ENCODE peak calls at places on chromosome 17, in ten cellular contexts. E is GM23338, L is SK-N-SH, Q is Karpas-422, C is GM23248, T is PC-9, M is OCI-LY7, P is hepatocyte, S is MM.1S, Z is PC-3. V is an unnamed sample. For H3K9me2, the result is how much of the 10 kb centered on the place peaks cover.

GRCh38 chr17:2176484-2177175 is 121.7 kb downstream of the HIC1 start:
- DNase-seq in E (no peak), L (no peak), Q (no peak), C (no peak), T (no peak), M (no peak), P (no peak), S (no peak), Z (no peak), V (no peak)

GRCh38 chr17:81018044-81018802 is 16.7 kb upstream of the BAIAP2 start:
- DNase-seq in E (no peak), L (no peak), Q (no peak), C (peak), T (no peak), M (no peak), P (no peak), S (peak), Z (peak), V (no peak)

GRCh38 chr17:79002291-79002690 is 7.3 kb downstream of the CANT1 start:
- DNase-seq in E (no peak), L (no peak), Q (no peak), C (no peak), T (no peak), M (no peak), P (no peak), S (no peak), Z (no peak), V (no peak)

GRCh38 chr17:78651551-78651950 is 74.4 kb upstream of the DNAH17 start:
- DNase-seq in E (no peak), L (no peak), Q (no peak), C (no peak), T (no peak), M (no peak), P (no peak), S (no peak), Z (no peak), V (no peak)

GRCh38 chr17:79534851-79535727 is 75.8 kb downstream of the RBFOX3 start:
- DNase-seq in E (no peak), L (no peak), Q (no peak), C (no peak), T (no peak), M (no peak), P (no peak), S (no peak), Z (no peak), V (no peak)

GRCh38 chr17:63809970-63810369 is 17.3 kb upstream of the PSMC5 start:
- DNase-seq in E (no peak), L (no peak), Q (no peak), C (no peak), T (no peak), M (no peak), P (no peak), S (no peak), Z (no peak), V (no peak)

GRCh38 chr17:18035704-18036103 is 3.3 kb downstream of the ATPAF2 start:
- DNase-seq in E (no peak), L (no peak), Q (no peak), C (no peak), T (no peak), M (no peak), P (no peak), S (no peak), Z (no peak), V (no peak)

GRCh38 chr17:49390548-49391324 is 23.9 kb downstream of the PHB1 start:
- DNase-seq in E (no peak), L (no peak), Q (peak), C (no peak), T (peak), M (peak), P (no peak), S (no peak), Z (no peak), V (no peak)

GRCh38 chr17:58531661-58532554 is 17.5 kb upstream of the MTMR4 start:
- DNase-seq in E (peak), L (peak), Q (no peak), C (peak), T (no peak), M (peak), P (peak), S (peak), Z (peak), V (no peak)

GRCh38 chr17:31787857-31788570 is 71.0 kb downstream of the COPRS start:
- DNase-seq in E (no peak), L (no peak), Q (no peak), C (peak), T (peak), M (no peak), P (peak), S (no peak), Z (peak), V (peak)

GRCh38 chr17:2223617-2223927 is 80.0 kb downstream of the SMG6 start:
- DNase-seq in E (no peak), L (no peak), Q (no peak), C (no peak), T (no peak), M (no peak), P (no peak), S (no peak), Z (no peak), V (no peak)

GRCh38 chr17:7119314-7119713 is 4.7 kb upstream of the ASGR2 start:
- DNase-seq in E (peak), L (no peak), Q (no peak), C (no peak), T (no peak), M (no peak), P (no peak), S (no peak), Z (no peak), V (no peak)

GRCh38 chr17:57490446-57490845 is 234.1 kb downstream of the MSI2 start:
- DNase-seq in E (no peak), L (no peak), Q (no peak), C (no peak), T (peak), M (no peak), P (no peak), S (no peak), Z (no peak), V (no peak)

GRCh38 chr17:30433514-30433913 is 43.7 kb upstream of the GOSR1 start:
- DNase-seq in E (no peak), L (no peak), Q (no peak), C (peak), T (peak), M (no peak), P (peak), S (no peak), Z (peak), V (peak)

GRCh38 chr17:72950236-72950931 is 142.1 kb downstream of the SLC39A11 start:
- DNase-seq in E (no peak), L (peak), Q (no peak), C (no peak), T (no peak), M (no peak), P (no peak), S (no peak), Z (no peak), V (no peak)

GRCh38 chr17:73976676-73977521 is 226.6 kb upstream of the RPL38 start:
- DNase-seq in E (no peak), L (peak), Q (no peak), C (peak), T (no peak), M (no peak), P (no peak), S (no peak), Z (no peak), V (no peak)

GRCh38 chr17:31680126-31680525 is 178.9 kb downstream of the COPRS start:
- DNase-seq in E (no peak), L (no peak), Q (no peak), C (no peak), T (no peak), M (no peak), P (no peak), S (no peak), Z (no peak), V (no peak)

GRCh38 chr17:59311051-59311468 is 20.4 kb upstream of the YPEL2 start:
- DNase-seq in E (peak), L (peak), Q (peak), C (peak), T (peak), M (peak), P (peak), S (peak), Z (peak), V (peak)

GRCh38 chr17:42016952-42017865 is at the start of gene DNAJC7:
- DNase-seq in E (peak), L (peak), Q (peak), C (peak), T (peak), M (peak), P (peak), S (peak), Z (peak), V (peak)

GRCh38 chr17:71505981-71506380 is 614.8 kb upstream of the SOX9 start:
- DNase-seq in E (no peak), L (no peak), Q (no peak), C (no peak), T (no peak), M (no peak), P (no peak), S (no peak), Z (no peak), V (no peak)

GRCh38 chr17:63096426-63096825 is 130.4 kb downstream of the TANC2 start:
- DNase-seq in E (no peak), L (no peak), Q (no peak), C (peak), T (no peak), M (no peak), P (no peak), S (no peak), Z (no peak), V (no peak)

GRCh38 chr17:66831383-66832220 is 3.3 kb upstream of the CACNG5 start:
- DNase-seq in E (no peak), L (peak), Q (no peak), C (peak), T (no peak), M (no peak), P (no peak), S (no peak), Z (no peak), V (no peak)

GRCh38 chr17:70521821-70522256 is 352.5 kb downstream of the KCNJ2 start:
- DNase-seq in E (no peak), L (no peak), Q (no peak), C (no peak), T (no peak), M (no peak), P (peak), S (no peak), Z (peak), V (no peak)

GRCh38 chr17:73293480-73293911 is 18.3 kb downstream of the CDC42EP4 start:
- DNase-seq in E (no peak), L (peak), Q (no peak), C (peak), T (peak), M (no peak), P (peak), S (no peak), Z (peak), V (peak)

GRCh38 chr17:73189417-73190099 is 3.3 kb upstream of the COG1 start:
- DNase-seq in E (peak), L (peak), Q (peak), C (peak), T (peak), M (peak), P (peak), S (peak), Z (peak), V (peak)

GRCh38 chr17:7634384-7634783 is 4.4 kb downstream of the SHBG start:
- DNase-seq in E (peak), L (peak), Q (peak), C (peak), T (no peak), M (no peak), P (peak), S (no peak), Z (peak), V (no peak)

GRCh38 chr17:43694081-43694870 is 32.6 kb upstream of the MEOX1 start:
- DNase-seq in E (peak), L (peak), Q (peak), C (peak), T (peak), M (peak), P (peak), S (peak), Z (peak), V (peak)

GRCh38 chr17:51119415-51120356 is 982 bp downstream of the SPAG9 start:
- DNase-seq in E (peak), L (peak), Q (peak), C (peak), T (peak), M (peak), P (peak), S (peak), Z (peak), V (peak)

GRCh38 chr17:40956401-40957254 is 10.1 kb downstream of the KRT39 start:
- DNase-seq in E (no peak), L (no peak), Q (no peak), C (peak), T (peak), M (no peak), P (peak), S (no peak), Z (peak), V (peak)

GRCh38 chr17:20187049-20187448 is 177.9 kb downstream of the SPECC1 start:
- DNase-seq in E (no peak), L (no peak), Q (no peak), C (peak), T (no peak), M (no peak), P (no peak), S (no peak), Z (peak), V (no peak)
- H3K9me2 ChIP-seq in E (under half), L (under half), Q (under half), C (under half), T (under half), M (under half), P (under half), S (under half), Z (under half), V (under half)

DNA sequence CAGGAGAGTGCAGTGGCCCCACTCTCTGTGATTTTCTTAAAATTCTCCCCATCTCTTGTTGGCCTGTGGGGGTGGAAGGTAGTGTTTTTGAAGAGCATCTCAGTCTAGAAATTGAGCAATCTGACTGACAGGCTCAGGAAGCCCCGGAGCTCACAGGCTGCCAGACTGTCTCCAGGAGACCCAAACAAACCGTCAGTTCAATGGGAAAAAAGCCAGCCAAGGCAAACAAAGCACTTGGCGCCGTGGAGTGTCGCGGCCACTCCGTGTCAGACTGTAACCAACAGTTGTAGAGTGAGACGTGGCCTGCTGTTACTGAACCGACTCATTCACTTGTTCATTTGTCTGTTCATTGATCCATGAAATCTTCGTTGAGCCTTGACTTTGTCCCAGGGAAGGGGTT is 33.7 kb downstream of the RGS9 start:
- DNase-seq in E (no peak), L (no peak), Q (no peak), C (no peak), T (no peak), M (no peak), P (no peak), S (no peak), Z (peak), V (no peak)
- H3K9me2 ChIP-seq in E (under half), L (under half), Q (under half), C (under half), T (under half), M (under half), P (under half), S (under half), Z (under half), V (under half)

GRCh38 chr17:4314618-4315017 is 50.8 kb upstream of the ANKFY1 start:
- DNase-seq in E (no peak), L (no peak), Q (no peak), C (no peak), T (peak), M (no peak), P (no peak), S (no peak), Z (no peak), V (no peak)

GRCh38 chr17:4317648-4318047 is 48.8 kb downstream of the UBE2G1 start:
- DNase-seq in E (no peak), L (no peak), Q (no peak), C (no peak), T (no peak), M (no peak), P (no peak), S (no peak), Z (no peak), V (no peak)

GRCh38 chr17:4318596-4318995 is 47.9 kb downstream of the UBE2G1 start:
- DNase-seq in E (no peak), L (no peak), Q (no peak), C (peak), T (peak), M (no peak), P (no peak), S (no peak), Z (no peak), V (no peak)

GRCh38 chr17:4318186-4318585 is 48.3 kb downstream of the UBE2G1 start:
- DNase-seq in E (peak), L (no peak), Q (no peak), C (no peak), T (no peak), M (no peak), P (no peak), S (no peak), Z (no peak), V (no peak)

DNA sequence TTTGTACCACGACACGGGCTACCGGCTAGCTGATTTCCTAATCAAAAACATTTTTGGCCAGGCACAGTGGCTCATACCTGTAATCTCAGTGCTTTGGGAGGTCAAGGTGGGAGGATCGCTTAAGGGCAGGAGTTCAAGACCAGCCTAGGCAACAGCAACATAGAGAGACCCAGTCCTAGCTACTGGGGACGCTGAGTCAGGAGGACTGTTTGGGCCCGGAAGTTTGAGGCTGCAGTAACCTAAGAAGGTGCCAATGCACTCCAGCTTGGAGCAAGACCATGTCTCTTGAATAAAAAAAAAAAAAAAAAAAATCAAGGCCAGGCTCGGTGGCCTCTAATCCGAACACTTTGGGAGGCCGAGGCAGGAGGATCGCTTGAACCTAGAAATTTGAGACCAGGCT is 49.8 kb downstream of the UBE2G1 start:
- DNase-seq in E (no peak), L (no peak), Q (no peak), C (no peak), T (peak), M (no peak), P (no peak), S (no peak), Z (no peak), V (no peak)
- H3K9me2 ChIP-seq in E (under half), L (under half), Q (under half), C (under half), T (under half), M (under half), P (under half), S (under half), Z (under half), V (under half)

DNA sequence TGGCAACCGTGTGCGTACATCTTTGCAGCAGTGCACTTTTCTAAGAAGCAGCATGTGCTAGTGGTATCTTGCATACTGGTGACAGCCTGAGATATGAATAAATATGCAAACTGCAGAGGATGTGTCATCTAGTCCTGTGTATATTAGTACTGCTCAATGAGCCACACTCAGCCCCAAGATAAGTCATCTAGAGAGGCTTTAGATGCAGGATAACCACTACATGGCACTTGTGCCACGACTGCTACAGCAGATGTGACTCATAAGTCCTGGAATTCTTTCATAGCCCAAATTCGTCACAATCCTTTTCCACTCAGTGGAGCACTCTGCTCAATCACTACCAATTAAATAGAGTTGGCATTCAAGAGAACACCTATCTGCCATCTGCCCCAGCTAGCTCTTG is 171.5 kb downstream of the AXIN2 start:
- DNase-seq in E (no peak), L (no peak), Q (no peak), C (peak), T (peak), M (no peak), P (no peak), S (no peak), Z (peak), V (peak)
- H3K9me2 ChIP-seq in E (under half), L (under half), Q (under half), C (under half), T (under half), M (under half), P (under half), S (under half), Z (under half), V (under half)

GRCh38 chr17:742147-742793 is 9.8 kb downstream of the GEMIN4 start:
- DNase-seq in E (no peak), L (no peak), Q (no peak), C (no peak), T (no peak), M (no peak), P (no peak), S (no peak), Z (no peak), V (no peak)

GRCh38 chr17:744937-745336 is 7.1 kb downstream of the GEMIN4 start:
- DNase-seq in E (no peak), L (no peak), Q (no peak), C (no peak), T (no peak), M (no peak), P (no peak), S (no peak), Z (no peak), V (no peak)

GRCh38 chr17:745406-745805 is 6.7 kb downstream of the GEMIN4 start:
- DNase-seq in E (no peak), L (no peak), Q (no peak), C (no peak), T (no peak), M (no peak), P (no peak), S (no peak), Z (no peak), V (no peak)

GRCh38 chr17:740240-741055 is 8.1 kb downstream of the TLCD3A start:
- DNase-seq in E (no peak), L (no peak), Q (peak), C (no peak), T (no peak), M (no peak), P (no peak), S (no peak), Z (no peak), V (no peak)

GRCh38 chr17:743139-743538 is 8.9 kb downstream of the GEMIN4 start:
- DNase-seq in E (no peak), L (no peak), Q (no peak), C (no peak), T (no peak), M (no peak), P (no peak), S (no peak), Z (no peak), V (no peak)
- H3K9me2 ChIP-seq in E (under half), L (under half), Q (under half), C (under half), T (under half), M (under half), P (under half), S (under half), Z (under half), V (under half)

GRCh38 chr17:75779987-75780889 is 4.4 kb upstream of the UNK start:
- DNase-seq in E (no peak), L (no peak), Q (no peak), C (no peak), T (no peak), M (no peak), P (no peak), S (no peak), Z (no peak), V (no peak)
- H3K9me2 ChIP-seq in E (under half), L (under half), Q (under half), C (under half), T (under half), M (under half), P (under half), S (under half), Z (under half), V (under half)

GRCh38 chr17:77618173-77618572 is 340.3 kb upstream of the TNRC6C start:
- DNase-seq in E (no peak), L (no peak), Q (no peak), C (no peak), T (no peak), M (no peak), P (no peak), S (no peak), Z (no peak), V (no peak)
- H3K9me2 ChIP-seq in E (under half), L (under half), Q (under half), C (under half), T (under half), M (under half), P (under half), S (under half), Z (under half), V (under half)

GRCh38 chr17:52537368-52537767 is 378.9 kb upstream of the CA10 start:
- DNase-seq in E (no peak), L (no peak), Q (no peak), C (no peak), T (no peak), M (no peak), P (no peak), S (no peak), Z (no peak), V (no peak)
- H3K9me2 ChIP-seq in E (under half), L (under half), Q (under half), C (under half), T (under half), M (under half), P (under half), S (under half), Z (under half), V (under half)

GRCh38 chr17:4898927-4899326 is 409 bp upstream of the C17orf107 start:
- DNase-seq in E (no peak), L (no peak), Q (no peak), C (no peak), T (no peak), M (no peak), P (no peak), S (no peak), Z (no peak), V (no peak)
- H3K9me2 ChIP-seq in E (under half), L (under half), Q (under half), C (under half), T (under half), M (under half), P (under half), S (under half), Z (under half), V (under half)